ENCODE peak calls at places on chromosomes 6 and 20, in ten cellular contexts. Y is heart right ventricle, W is foreskin fibroblast, M is dorsolateral prefrontal cortex, D is uterus, Z is HCT116, F is WERI-Rb-1, G is lung, O is GM06990, K is ovary. T is an unnamed sample.

GRCh38 chr6:170007468-170008240 is 256.2 kb downstream of the ERMARD start:
- DNase-seq in Y (no peak), W (no peak), M (no peak), D (no peak), Z (no peak), F (peak; percentile 25), G (no peak), O (no peak), K (peak; percentile 9), T (no peak)

GRCh38 chr20:31712564-31713311 is 9.9 kb downstream of the BCL2L1 start:
- DNase-seq in Y (peak; percentile 91), W (peak; percentile 92), M (peak; percentile 92), D (peak; percentile 88), Z (peak; percentile 92), F (no peak), G (peak; percentile 88), O (no peak), K (peak; percentile 42), T (no peak)

GRCh38 chr6:9484091-9484490 is 930.8 kb downstream of the TFAP2A start:
- DNase-seq in Y (no peak), W (peak; percentile 70), M (no peak), D (no peak), Z (no peak), F (no peak), G (no peak), O (no peak), K (no peak), T (no peak)

GRCh38 chr6:166490671-166491500 is 95.6 kb downstream of the RAMACL start:
- DNase-seq in Y (no peak), W (peak; percentile 26), M (no peak), D (no peak), Z (no peak), F (no peak), G (no peak), O (no peak), K (no peak), T (no peak)

GRCh38 chr20:34956041-34956458 is 382 bp downstream of the MYH7B start:
- DNase-seq in Y (no peak), W (no peak), M (no peak), D (no peak), Z (no peak), F (no peak), G (no peak), O (no peak), K (no peak), T (no peak)

GRCh38 chr6:6522709-6523108 is 65.8 kb upstream of the LY86 start:
- DNase-seq in Y (no peak), W (no peak), M (no peak), D (no peak), Z (no peak), F (no peak), G (no peak), O (no peak), K (no peak), T (no peak)

GRCh38 chr20:19497064-19497463 is 261.0 kb upstream of the RIN2 start:
- DNase-seq in Y (no peak), W (peak; percentile 77), M (no peak), D (no peak), Z (no peak), F (no peak), G (no peak), O (no peak), K (no peak), T (peak; percentile 10)

GRCh38 chr6:101195581-101195980 is 197.9 kb upstream of the GRIK2 start:
- DNase-seq in Y (no peak), W (peak; percentile 30), M (no peak), D (no peak), Z (no peak), F (no peak), G (no peak), O (no peak), K (no peak), T (peak; percentile 37)

GRCh38 chr20:56629464-56630085 is 469 bp downstream of the TFAP2C start:
- DNase-seq in Y (no peak), W (peak; percentile 49), M (no peak), D (no peak), Z (no peak), F (no peak), G (no peak), O (peak; percentile 9), K (no peak), T (no peak)

GRCh38 chr20:3811421-3812258 is 8.7 kb upstream of the AP5S1 start:
- DNase-seq in Y (peak; percentile 98), W (peak; percentile 100), M (peak; percentile 97), D (peak; percentile 99), Z (peak; percentile 93), F (no peak), G (peak; percentile 98), O (no peak), K (peak; percentile 100), T (peak; percentile 91)

GRCh38 chr6:30518505-30518850 is 29.2 kb downstream of the HLA-E start:
- DNase-seq in Y (no peak), W (no peak), M (no peak), D (no peak), Z (no peak), F (no peak), G (no peak), O (no peak), K (no peak), T (no peak)

GRCh38 chr6:30075094-30075986 is at the start of gene RNF39:
- DNase-seq in Y (no peak), W (peak; percentile 26), M (no peak), D (no peak), Z (no peak), F (peak; percentile 55), G (peak; percentile 68), O (no peak), K (peak; percentile 45), T (no peak)

GRCh38 chr20:47274449-47275108 is 81.9 kb downstream of the ZMYND8 start:
- DNase-seq in Y (no peak), W (peak; percentile 94), M (no peak), D (no peak), Z (peak; percentile 67), F (no peak), G (no peak), O (peak; percentile 58), K (no peak), T (peak; percentile 83)

GRCh38 chr20:4161447-4162251 is 146.3 kb upstream of the RNF24 start:
- DNase-seq in Y (no peak), W (no peak), M (no peak), D (no peak), Z (no peak), F (no peak), G (no peak), O (no peak), K (no peak), T (no peak)

GRCh38 chr6:23518294-23518693 is 607.7 kb upstream of the NRSN1 start:
- DNase-seq in Y (no peak), W (no peak), M (no peak), D (no peak), Z (no peak), F (peak; percentile 28), G (no peak), O (no peak), K (no peak), T (no peak)

GRCh38 chr6:7245668-7246393 is 67.2 kb downstream of the SSR1 start:
- DNase-seq in Y (no peak), W (no peak), M (no peak), D (no peak), Z (no peak), F (no peak), G (no peak), O (no peak), K (no peak), T (no peak)

GRCh38 chr6:165486183-165487137 is 176.6 kb downstream of the PDE10A start:
- DNase-seq in Y (no peak), W (no peak), M (no peak), D (no peak), Z (no peak), F (no peak), G (no peak), O (peak; percentile 9), K (no peak), T (no peak)

GRCh38 chr6:56347526-56347925 is 100.1 kb upstream of the COL21A1 start:
- DNase-seq in Y (no peak), W (peak; percentile 67), M (no peak), D (no peak), Z (no peak), F (no peak), G (no peak), O (no peak), K (no peak), T (no peak)

GRCh38 chr6:53547815-53548496 is 3.1 kb upstream of the GCLC start:
- DNase-seq in Y (peak; percentile 97), W (peak; percentile 99), M (peak; percentile 96), D (peak; percentile 97), Z (peak; percentile 95), F (peak; percentile 99), G (peak; percentile 93), O (peak; percentile 99), K (peak; percentile 97), T (peak; percentile 72)
- TF ChIP-seq CTCF in Y (no peak), W (no peak), M (peak; percentile 30), D (no peak), Z (no peak), F (peak; percentile 37), G (no peak), O (no peak), K (no peak), T (no peak)

DNA sequence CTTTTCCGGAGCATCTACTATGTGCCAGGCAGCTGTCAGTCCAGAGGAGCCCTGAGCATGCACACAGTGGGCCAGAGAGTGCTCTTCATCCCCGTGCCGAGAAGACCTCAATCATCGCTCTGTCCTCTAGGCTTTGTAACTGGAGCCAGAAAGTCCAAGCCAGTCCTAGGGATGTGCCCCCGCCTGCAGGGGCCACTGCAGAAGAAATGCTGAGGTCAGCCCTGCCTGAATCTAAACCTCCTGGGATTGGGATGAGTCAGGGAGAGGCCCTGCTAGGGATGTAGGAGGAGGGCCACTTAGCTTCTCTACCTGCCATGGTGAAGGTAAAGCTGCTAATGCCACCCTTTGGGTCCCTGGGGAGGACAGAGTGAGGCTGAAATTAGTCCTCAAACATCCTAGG is 146.8 kb downstream of the CDC5L start:
- DNase-seq in Y (no peak), W (no peak), M (no peak), D (no peak), Z (no peak), F (peak; percentile 4), G (no peak), O (no peak), K (no peak), T (no peak)
- H3K4me3 ChIP-seq in Y (no peak overlapping the region), W (no peak overlapping the region), M (no peak overlapping the region), D (no peak overlapping the region), Z (no peak overlapping the region), F (no peak overlapping the region), G (no peak overlapping the region), O (no peak overlapping the region), K (no peak overlapping the region), T (no peak overlapping the region)

GRCh38 chr6:82783587-82784253 is 281.9 kb downstream of the UBE3D start:
- DNase-seq in Y (no peak), W (no peak), M (no peak), D (no peak), Z (no peak), F (peak; percentile 15), G (no peak), O (no peak), K (no peak), T (no peak)
- TF ChIP-seq CTCF in Y (no peak), W (no peak), M (no peak), D (no peak), Z (peak; percentile 50), F (peak; percentile 70), G (no peak), O (peak; percentile 26), K (no peak), T (no peak)

DNA sequence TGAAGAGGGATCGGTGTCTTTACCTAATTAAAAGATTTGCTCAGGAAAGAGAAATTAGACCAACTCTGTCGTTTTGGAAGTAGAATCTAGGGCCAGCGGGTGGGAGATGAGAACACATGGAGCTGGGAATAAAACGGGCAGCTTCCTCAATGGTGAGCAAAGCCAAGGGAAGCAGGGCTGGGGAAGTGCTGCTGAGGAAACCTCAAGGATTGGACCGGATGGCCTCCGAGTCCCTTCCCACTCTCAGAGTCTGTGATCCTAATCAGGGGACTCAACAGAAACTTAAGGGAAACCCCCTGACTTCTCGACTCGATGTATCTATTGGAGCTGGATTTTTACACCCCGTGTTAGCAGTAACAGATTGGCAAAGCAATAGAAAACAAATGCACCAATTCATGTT is 10.8 kb downstream of the GCNT2 start:
- DNase-seq in Y (no peak), W (no peak), M (no peak), D (no peak), Z (no peak), F (no peak), G (no peak), O (peak; percentile 39), K (no peak), T (no peak)
- H3K4me3 ChIP-seq in Y (peak overlapping the region; percentile 25), W (no peak overlapping the region), M (no peak overlapping the region), D (no peak overlapping the region), Z (no peak overlapping the region), F (no peak overlapping the region), G (no peak overlapping the region), O (peak overlapping the region; percentile 79), K (no peak overlapping the region), T (no peak overlapping the region)

T was measured in AG04449.